ENCODE peak calls at places on chromosomes 6 and 20, in seven cellular contexts. One of them, this sample, is unnamed.
A peak's percentile ranks its signal among the peaks of the same experiment; 100 is the strongest.

GRCh38 chr20:10385850-10386544 is 48.0 kb downstream of the MKKS start:
- DNase-seq in thoracic aorta: no peak
- DNase-seq in foreskin fibroblast: no peak
- DNase-seq in tibial artery: no peak
- DNase-seq in C1 segment of cervical spinal cord: no peak
- DNase-seq in NCI-H1105 treated with DMSO at 0.1 percent for 48 hours: no peak
- DNase-seq in mucosa of gallbladder: no peak
- DNase-seq in this sample: no peak

GRCh38 chr6:36139431-36139830 is 9.1 kb downstream of the MAPK13 start:
- DNase-seq in thoracic aorta: no peak
- DNase-seq in foreskin fibroblast: peak; percentile 26
- DNase-seq in tibial artery: no peak
- DNase-seq in C1 segment of cervical spinal cord: no peak
- DNase-seq in NCI-H1105 treated with DMSO at 0.1 percent for 48 hours: peak; percentile 6
- DNase-seq in mucosa of gallbladder: no peak
- DNase-seq in this sample: no peak

GRCh38 chr6:88302769-88303230 is 136.7 kb upstream of the CNR1 start:
- DNase-seq in thoracic aorta: no peak
- DNase-seq in foreskin fibroblast: peak; percentile 41
- DNase-seq in tibial artery: no peak
- DNase-seq in C1 segment of cervical spinal cord: no peak
- DNase-seq in NCI-H1105 treated with DMSO at 0.1 percent for 48 hours: no peak
- DNase-seq in mucosa of gallbladder: no peak
- DNase-seq in this sample: no peak

GRCh38 chr6:116542426-116542825 is 3.1 kb downstream of the TRAPPC3L start:
- DNase-seq in thoracic aorta: no peak
- DNase-seq in foreskin fibroblast: peak; percentile 54
- DNase-seq in tibial artery: no peak
- DNase-seq in C1 segment of cervical spinal cord: no peak
- DNase-seq in NCI-H1105 treated with DMSO at 0.1 percent for 48 hours: no peak
- DNase-seq in mucosa of gallbladder: no peak
- DNase-seq in this sample: no peak

GRCh38 chr6:148874698-148875293 is 128.0 kb downstream of the UST start:
- DNase-seq in thoracic aorta: no peak
- DNase-seq in foreskin fibroblast: no peak
- DNase-seq in tibial artery: no peak
- DNase-seq in C1 segment of cervical spinal cord: no peak
- DNase-seq in NCI-H1105 treated with DMSO at 0.1 percent for 48 hours: peak; percentile 88
- DNase-seq in mucosa of gallbladder: peak; percentile 17
- DNase-seq in this sample: no peak

GRCh38 chr20:25397827-25398226 is 7.2 kb upstream of the ABHD12 start:
- DNase-seq in thoracic aorta: no peak
- DNase-seq in foreskin fibroblast: peak; percentile 26
- DNase-seq in tibial artery: no peak
- DNase-seq in C1 segment of cervical spinal cord: no peak
- DNase-seq in NCI-H1105 treated with DMSO at 0.1 percent for 48 hours: no peak
- DNase-seq in mucosa of gallbladder: no peak
- DNase-seq in this sample: no peak

GRCh38 chr6:25089442-25089841 is 153.7 kb upstream of the RIPOR2 start:
- DNase-seq in thoracic aorta: no peak
- DNase-seq in foreskin fibroblast: no peak
- DNase-seq in tibial artery: no peak
- DNase-seq in C1 segment of cervical spinal cord: no peak
- DNase-seq in NCI-H1105 treated with DMSO at 0.1 percent for 48 hours: no peak
- DNase-seq in mucosa of gallbladder: no peak
- DNase-seq in this sample: no peak

GRCh38 chr6:150685860-150686259 is 86.2 kb downstream of the PLEKHG1 start:
- DNase-seq in thoracic aorta: no peak
- DNase-seq in foreskin fibroblast: peak; percentile 8
- DNase-seq in tibial artery: no peak
- DNase-seq in C1 segment of cervical spinal cord: no peak
- DNase-seq in NCI-H1105 treated with DMSO at 0.1 percent for 48 hours: peak; percentile 21
- DNase-seq in mucosa of gallbladder: no peak
- DNase-seq in this sample: no peak

GRCh38 chr6:43803783-43804549 is 34.0 kb downstream of the VEGFA start:
- DNase-seq in thoracic aorta: no peak
- DNase-seq in foreskin fibroblast: peak; percentile 50
- DNase-seq in tibial artery: no peak
- DNase-seq in C1 segment of cervical spinal cord: no peak
- DNase-seq in NCI-H1105 treated with DMSO at 0.1 percent for 48 hours: no peak
- DNase-seq in mucosa of gallbladder: peak; percentile 55
- DNase-seq in this sample: no peak

GRCh38 chr6:33628401-33628964 is 7.4 kb downstream of the ITPR3 start:
- DNase-seq in thoracic aorta: no peak
- DNase-seq in foreskin fibroblast: no peak
- DNase-seq in tibial artery: no peak
- DNase-seq in C1 segment of cervical spinal cord: no peak
- DNase-seq in NCI-H1105 treated with DMSO at 0.1 percent for 48 hours: peak; percentile 89
- DNase-seq in mucosa of gallbladder: no peak
- DNase-seq in this sample: no peak

GRCh38 chr6:40350193-40350941 is 236.8 kb downstream of the LRFN2 start:
- DNase-seq in thoracic aorta: no peak
- DNase-seq in foreskin fibroblast: no peak
- DNase-seq in tibial artery: no peak
- DNase-seq in C1 segment of cervical spinal cord: no peak
- DNase-seq in NCI-H1105 treated with DMSO at 0.1 percent for 48 hours: no peak
- DNase-seq in mucosa of gallbladder: no peak
- DNase-seq in this sample: no peak

GRCh38 chr20:8361008-8361652 is 229.1 kb downstream of the PLCB1 start:
- DNase-seq in thoracic aorta: no peak
- DNase-seq in foreskin fibroblast: peak; percentile 67
- DNase-seq in tibial artery: no peak
- DNase-seq in C1 segment of cervical spinal cord: no peak
- DNase-seq in NCI-H1105 treated with DMSO at 0.1 percent for 48 hours: no peak
- DNase-seq in mucosa of gallbladder: no peak
- DNase-seq in this sample: peak; percentile 21

GRCh38 chr6:75759207-75759606 is 10.2 kb downstream of the MYO6 start:
- DNase-seq in thoracic aorta: no peak
- DNase-seq in foreskin fibroblast: no peak
- DNase-seq in tibial artery: no peak
- DNase-seq in C1 segment of cervical spinal cord: no peak
- DNase-seq in NCI-H1105 treated with DMSO at 0.1 percent for 48 hours: no peak
- DNase-seq in mucosa of gallbladder: no peak
- DNase-seq in this sample: no peak

GRCh38 chr6:142827356-142827755 is 117.6 kb downstream of the HIVEP2 start:
- DNase-seq in thoracic aorta: no peak
- DNase-seq in foreskin fibroblast: no peak
- DNase-seq in tibial artery: peak; percentile 37
- DNase-seq in C1 segment of cervical spinal cord: no peak
- DNase-seq in NCI-H1105 treated with DMSO at 0.1 percent for 48 hours: no peak
- DNase-seq in mucosa of gallbladder: peak; percentile 69
- DNase-seq in this sample: no peak

GRCh38 chr6:109373333-109373732 is 8.9 kb downstream of the CD164 start:
- DNase-seq in thoracic aorta: no peak
- DNase-seq in foreskin fibroblast: no peak
- DNase-seq in tibial artery: no peak
- DNase-seq in C1 segment of cervical spinal cord: no peak
- DNase-seq in NCI-H1105 treated with DMSO at 0.1 percent for 48 hours: no peak
- DNase-seq in mucosa of gallbladder: no peak
- DNase-seq in this sample: no peak

GRCh38 chr20:20843982-20844381 is 131.5 kb upstream of the RALGAPA2 start:
- DNase-seq in thoracic aorta: no peak
- DNase-seq in foreskin fibroblast: no peak
- DNase-seq in tibial artery: no peak
- DNase-seq in C1 segment of cervical spinal cord: no peak
- DNase-seq in NCI-H1105 treated with DMSO at 0.1 percent for 48 hours: no peak
- DNase-seq in mucosa of gallbladder: no peak
- DNase-seq in this sample: no peak

GRCh38 chr6:150324044-150324443 is 44.8 kb upstream of the IYD start:
- DNase-seq in thoracic aorta: no peak
- DNase-seq in foreskin fibroblast: no peak
- DNase-seq in tibial artery: no peak
- DNase-seq in C1 segment of cervical spinal cord: no peak
- DNase-seq in NCI-H1105 treated with DMSO at 0.1 percent for 48 hours: no peak
- DNase-seq in mucosa of gallbladder: no peak
- DNase-seq in this sample: no peak

GRCh38 chr20:15836634-15837033 is 736.6 kb downstream of the KIF16B start:
- DNase-seq in thoracic aorta: no peak
- DNase-seq in foreskin fibroblast: no peak
- DNase-seq in tibial artery: no peak
- DNase-seq in C1 segment of cervical spinal cord: no peak
- DNase-seq in NCI-H1105 treated with DMSO at 0.1 percent for 48 hours: no peak
- DNase-seq in mucosa of gallbladder: no peak
- DNase-seq in this sample: no peak

GRCh38 chr6:168039849-168040248 is 39.2 kb downstream of the FRMD1 start:
- DNase-seq in thoracic aorta: no peak
- DNase-seq in foreskin fibroblast: no peak
- DNase-seq in tibial artery: peak; percentile 12
- DNase-seq in C1 segment of cervical spinal cord: no peak
- DNase-seq in NCI-H1105 treated with DMSO at 0.1 percent for 48 hours: no peak
- DNase-seq in mucosa of gallbladder: no peak
- DNase-seq in this sample: no peak

GRCh38 chr20:10674684-10675455 is 1.1 kb upstream of the JAG1 start:
- DNase-seq in thoracic aorta: no peak
- DNase-seq in foreskin fibroblast: peak; percentile 89
- DNase-seq in tibial artery: peak; percentile 82
- DNase-seq in C1 segment of cervical spinal cord: no peak
- DNase-seq in NCI-H1105 treated with DMSO at 0.1 percent for 48 hours: peak; percentile 54
- DNase-seq in mucosa of gallbladder: peak; percentile 79
- DNase-seq in this sample: no peak

This sample was measured in GM04504.